ENCODE peak calls at places on chromosomes 13 and 19, in nine cellular contexts. J, U, E, I, K, T, G, V and Y are unnamed samples.

GRCh38 chr13:100158569-100158968 is 69.7 kb downstream of the PCCA start:
- DNase-seq in E (no peak), K (no peak), T (no peak), I (no peak), U (no peak), V (no peak), G (no peak), J (no peak), Y (no peak)

GRCh38 chr13:37791699-37792098 is 77.9 kb downstream of the TRPC4 start:
- DNase-seq in E (peak), J (no peak), I (no peak), U (peak), K (no peak), T (no peak), G (no peak), V (no peak), Y (no peak)

GRCh38 chr13:20993211-20993610 is 68.2 kb downstream of the LATS2 start:
- DNase-seq in I (no peak), J (no peak), G (no peak), E (no peak), U (no peak), K (no peak), T (no peak), V (no peak), Y (no peak)

GRCh38 chr19:55684946-55685681 is 10.1 kb downstream of the EPN1 start:
- DNase-seq in V (peak), G (no peak), K (no peak), U (no peak), E (no peak), T (peak), J (no peak), I (no peak), Y (no peak)

GRCh38 chr19:8050274-8051096 is 2.1 kb upstream of the CCL25 start:
- DNase-seq in K (peak), V (peak), I (peak), J (peak), G (peak), T (peak), U (peak), E (peak), Y (peak)

GRCh38 chr19:49579947-49580263 is 451 bp downstream of the NOSIP start:
- DNase-seq in J (no peak), K (no peak), G (no peak), I (no peak), E (no peak), U (no peak), T (no peak), V (no peak), Y (no peak)

GRCh38 chr19:29685326-29685725 is 20.1 kb downstream of the PLEKHF1 start:
- DNase-seq in T (no peak), V (no peak), I (no peak), K (no peak), J (no peak), U (peak), E (peak), G (no peak), Y (no peak)

GRCh38 chr13:108919036-108919907 is 289.9 kb downstream of the MYO16 start:
- DNase-seq in J (no peak), E (peak), K (no peak), V (no peak), G (no peak), U (peak), T (no peak), I (no peak), Y (no peak)

GRCh38 chr19:2150794-2151338 is 500 bp downstream of the AP3D1 start:
- DNase-seq in U (no peak), K (peak), I (no peak), G (no peak), V (peak), E (no peak), J (peak), T (no peak), Y (no peak)

GRCh38 chr19:34145741-34146202 is 26.5 kb upstream of the LSM14A start:
- DNase-seq in U (peak), K (peak), V (no peak), E (peak), I (no peak), T (no peak), G (peak), J (peak), Y (peak)

GRCh38 chr13:26440111-26440510 is 117.4 kb upstream of the WASF3 start:
- DNase-seq in J (no peak), I (no peak), U (peak), E (peak), V (no peak), T (no peak), K (no peak), G (no peak), Y (no peak)

GRCh38 chr19:16541526-16542044 is 652 bp downstream of the CHERP start:
- DNase-seq in T (no peak), E (no peak), I (no peak), V (no peak), G (no peak), U (no peak), J (peak), K (no peak), Y (no peak)

GRCh38 chr19:40321076-40321475 is 27.1 kb downstream of the C19orf47 start:
- DNase-seq in J (no peak), E (no peak), K (no peak), I (no peak), V (no peak), T (no peak), U (no peak), G (no peak), Y (no peak)

GRCh38 chr13:52845334-52845761 is 3.1 kb downstream of the PCDH8 start:
- DNase-seq in J (peak), E (no peak), K (no peak), I (no peak), U (no peak), G (no peak), T (no peak), V (no peak), Y (no peak)

GRCh38 chr19:48569814-48570213 is 17.8 kb downstream of the SULT2B1 start:
- DNase-seq in E (peak), K (no peak), U (peak), G (no peak), V (no peak), T (no peak), I (no peak), J (peak), Y (no peak)

GRCh38 chr19:18340990-18341868 is 831 bp downstream of the PGPEP1 start:
- DNase-seq in K (peak), J (peak), G (peak), V (peak), I (no peak), U (peak), E (peak), T (peak), Y (no peak)

GRCh38 chr19:38319421-38320258 is at the start of gene KCNK6:
- DNase-seq in J (peak), G (no peak), T (peak), U (peak), I (peak), V (peak), K (peak), E (peak), Y (no peak)

GRCh38 chr19:13850910-13851753 is 25.8 kb upstream of the NANOS3 start:
- DNase-seq in J (no peak), U (peak), E (peak), I (no peak), V (peak), G (peak), K (peak), T (peak), Y (peak)

GRCh38 chr19:38451629-38452028 is 18.1 kb downstream of the RYR1 start:
- DNase-seq in E (no peak), I (no peak), U (no peak), G (no peak), J (no peak), K (no peak), V (no peak), T (no peak), Y (no peak)

GRCh38 chr19:23118400-23118799 is 1.6 kb downstream of the ZNF730 start:
- DNase-seq in V (no peak), J (peak), I (no peak), U (no peak), G (no peak), K (no peak), T (no peak), E (no peak), Y (no peak)
- H3K4me3 ChIP-seq in V (no peak), J (peak), I (no peak), U (no peak), G (no peak), K (no peak), T (no peak), E (no peak), Y (no peak)

GRCh38 chr13:40688781-40689180 is 22.3 kb upstream of the FOXO1 start:
- DNase-seq in V (no peak), G (no peak), J (no peak), I (no peak), U (no peak), K (no peak), E (no peak), T (no peak), Y (no peak)
- TF ChIP-seq CTCF in V (no peak), G (no peak), J (no peak), I (no peak), U (no peak), K (no peak), E (no peak), T (no peak), Y (no peak)

GRCh38 chr19:289651-290538 is 1.3 kb downstream of the PLPP2 start:
- DNase-seq in K (peak), U (peak), T (no peak), I (no peak), E (peak), G (peak), V (peak), J (no peak), Y (peak)
- H3K4me3 ChIP-seq in K (no peak), U (no peak), T (no peak), I (no peak), E (peak), G (peak), V (peak), J (peak), Y (no peak)

GRCh38 chr13:44403720-44404063 is 30.1 kb downstream of the SERP2 start:
- DNase-seq in K (no peak), G (no peak), V (no peak), E (no peak), I (no peak), J (no peak), U (no peak), T (no peak), Y (no peak)

GRCh38 chr13:44407379-44407778 is 33.8 kb downstream of the SERP2 start:
- DNase-seq in E (no peak), T (no peak), V (no peak), U (no peak), I (no peak), G (no peak), J (no peak), K (no peak), Y (no peak)

GRCh38 chr13:44406617-44407016 is 33.0 kb downstream of the SERP2 start:
- DNase-seq in I (no peak), E (no peak), J (no peak), K (no peak), G (no peak), V (no peak), U (no peak), T (no peak), Y (no peak)

GRCh38 chr13:44402902-44403719 is 29.5 kb downstream of the SERP2 start:
- DNase-seq in I (no peak), U (no peak), T (no peak), E (no peak), V (no peak), G (no peak), K (no peak), J (no peak), Y (no peak)

DNA sequence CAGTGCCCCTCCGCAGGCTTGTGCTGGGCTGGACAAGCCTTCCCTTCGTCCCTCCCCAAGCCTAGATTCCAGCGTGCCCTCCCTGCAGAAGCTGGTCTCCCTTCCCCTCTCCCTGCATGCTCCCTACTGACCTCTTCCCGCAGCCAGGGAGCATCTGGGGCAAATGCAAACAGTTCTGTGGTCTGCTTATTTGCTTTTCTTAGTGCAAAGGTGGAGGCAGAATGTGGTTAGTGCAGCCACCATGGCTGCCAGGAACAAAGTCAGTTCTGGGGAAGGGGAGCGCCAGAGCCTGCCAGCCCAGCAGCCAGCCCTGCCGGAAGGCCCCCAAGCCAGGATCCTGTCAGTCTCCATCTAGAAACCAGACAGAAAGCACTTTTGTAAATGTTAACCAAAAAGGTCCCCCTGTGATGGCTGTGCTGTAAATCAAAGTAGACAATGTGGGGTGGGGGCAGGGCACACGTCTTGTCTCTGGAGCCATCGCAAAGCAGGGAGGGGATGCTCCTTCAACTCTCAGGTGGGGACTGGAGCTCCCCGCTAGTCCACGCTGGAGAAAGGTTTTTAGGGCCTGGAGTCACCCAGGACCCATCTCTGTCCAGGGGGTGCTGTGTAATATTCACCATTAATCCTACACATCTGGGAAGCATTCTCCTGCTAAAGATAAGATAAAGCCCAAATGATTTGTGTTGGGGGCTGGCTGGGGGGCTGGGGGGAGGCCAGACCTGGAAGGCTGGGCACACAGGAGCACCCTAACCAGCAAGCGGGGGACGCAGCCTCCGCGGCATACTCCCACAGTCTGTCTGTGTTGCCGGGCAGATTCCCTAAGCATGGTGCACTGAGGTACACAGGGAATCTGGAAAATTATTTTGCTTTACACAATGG is 30.9 kb downstream of the SERP2 start:
- DNase-seq in K (no peak), J (peak), T (no peak), V (no peak), E (no peak), I (no peak), G (no peak), U (no peak), Y (no peak)
- TF ChIP-seq CTCF in K (no peak), J (no peak), T (no peak), V (no peak), E (no peak), I (no peak), G (no peak), U (no peak), Y (no peak)

GRCh38 chr13:49219647-49220034 is 497 bp upstream of the MLNR start:
- DNase-seq in T (no peak), G (no peak), I (no peak), K (no peak), J (no peak), E (no peak), V (no peak), U (no peak), Y (no peak)
- H3K4me3 ChIP-seq in T (peak), G (peak), I (no peak), K (peak), J (peak), E (peak), V (peak), U (peak), Y (no peak)

DNA sequence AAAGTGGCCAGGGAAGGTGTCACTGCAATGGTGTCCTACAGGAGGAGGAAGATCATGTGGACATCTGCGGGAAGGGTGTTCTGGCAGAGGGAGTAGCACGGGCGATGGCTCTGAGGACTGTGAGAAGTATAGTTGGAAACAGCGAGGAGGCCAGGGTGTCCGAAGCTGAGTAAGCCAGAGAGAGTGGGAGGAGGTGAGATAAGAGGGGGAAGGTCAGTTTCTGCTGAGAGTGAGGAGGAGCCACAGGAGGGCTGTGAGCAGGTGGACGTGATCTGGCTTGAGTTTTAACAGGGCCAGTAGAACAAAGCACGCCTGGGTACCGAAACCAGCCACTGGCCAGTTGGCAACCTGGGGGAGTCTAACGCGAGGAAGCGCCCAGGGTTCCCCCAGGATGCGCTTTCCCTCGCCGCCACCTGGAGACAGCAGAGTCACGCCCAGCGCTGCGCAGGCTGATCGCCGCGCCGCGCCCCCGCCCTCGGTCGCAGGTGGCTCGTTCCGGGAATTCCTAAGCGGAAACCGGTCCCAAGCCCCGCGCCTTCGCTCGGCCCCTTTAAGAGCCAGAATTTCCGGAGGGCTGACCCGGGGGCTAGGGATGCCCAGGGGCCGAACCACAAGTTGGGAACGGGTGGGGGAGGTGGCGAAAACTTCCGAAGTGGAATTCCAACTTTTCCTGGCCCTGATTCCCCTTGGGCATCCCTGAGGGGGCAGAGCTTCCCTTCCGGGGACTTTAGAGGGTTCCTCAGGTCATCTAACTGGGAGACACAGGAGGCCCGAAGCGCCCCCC is 1.1 kb upstream of the LSR start:
- DNase-seq in G (no peak), U (no peak), V (peak), T (peak), J (peak), K (peak), E (no peak), I (no peak), Y (no peak)
- TF ChIP-seq CTCF in G (no peak), U (no peak), V (peak), T (peak), J (peak), K (peak), E (no peak), I (no peak), Y (peak)

GRCh38 chr19:15178629-15179308 is 22.0 kb downstream of the NOTCH3 start:
- DNase-seq in U (no peak), T (no peak), I (no peak), K (no peak), V (no peak), E (no peak), G (no peak), J (no peak), Y (no peak)

GRCh38 chr19:15180451-15181390 is 20.1 kb downstream of the NOTCH3 start:
- DNase-seq in G (no peak), J (peak), T (no peak), I (no peak), V (peak), K (no peak), E (no peak), U (no peak), Y (no peak)

GRCh38 chr19:15184776-15185175 is 16.0 kb downstream of the NOTCH3 start:
- DNase-seq in G (no peak), T (no peak), V (no peak), U (no peak), J (no peak), E (no peak), I (no peak), K (no peak), Y (no peak)

GRCh38 chr19:15185188-15185587 is 15.6 kb downstream of the NOTCH3 start:
- DNase-seq in E (no peak), K (no peak), U (no peak), T (no peak), G (no peak), V (no peak), I (no peak), J (no peak), Y (no peak)

DNA sequence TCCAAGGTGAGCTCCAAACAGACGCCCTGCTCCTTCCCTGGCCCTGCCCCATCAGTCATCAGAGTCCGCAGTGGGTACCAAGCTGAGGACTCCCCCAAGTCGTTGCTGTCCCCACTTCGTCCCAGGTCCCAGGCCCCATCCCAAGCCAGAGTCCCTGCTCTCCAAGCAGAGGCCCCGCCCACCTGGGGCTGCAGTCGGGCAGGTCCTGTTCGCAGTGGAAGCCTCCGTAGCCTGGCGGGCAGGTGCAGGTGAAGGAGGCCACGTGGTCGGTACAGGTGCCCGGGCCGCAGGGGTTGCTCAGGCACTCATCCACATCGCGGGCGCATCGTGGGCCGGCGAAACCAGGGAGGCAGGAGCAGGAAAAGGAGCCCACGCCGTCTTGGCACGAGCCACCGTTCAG is 19.4 kb downstream of the NOTCH3 start:
- DNase-seq in E (no peak), U (no peak), V (no peak), K (no peak), T (no peak), J (no peak), I (no peak), G (no peak), Y (no peak)
- H3K4me3 ChIP-seq in E (no peak), U (no peak), V (peak), K (no peak), T (no peak), J (no peak), I (no peak), G (no peak), Y (no peak)

GRCh38 chr13:110925023-110925608 is 10.2 kb upstream of the ANKRD10 start:
- DNase-seq in V (no peak), I (no peak), U (no peak), K (peak), T (no peak), G (no peak), J (peak), E (no peak), Y (no peak)
- TF ChIP-seq CTCF in V (no peak), I (no peak), U (no peak), K (no peak), T (peak), G (no peak), J (peak), E (peak), Y (peak)

DNA sequence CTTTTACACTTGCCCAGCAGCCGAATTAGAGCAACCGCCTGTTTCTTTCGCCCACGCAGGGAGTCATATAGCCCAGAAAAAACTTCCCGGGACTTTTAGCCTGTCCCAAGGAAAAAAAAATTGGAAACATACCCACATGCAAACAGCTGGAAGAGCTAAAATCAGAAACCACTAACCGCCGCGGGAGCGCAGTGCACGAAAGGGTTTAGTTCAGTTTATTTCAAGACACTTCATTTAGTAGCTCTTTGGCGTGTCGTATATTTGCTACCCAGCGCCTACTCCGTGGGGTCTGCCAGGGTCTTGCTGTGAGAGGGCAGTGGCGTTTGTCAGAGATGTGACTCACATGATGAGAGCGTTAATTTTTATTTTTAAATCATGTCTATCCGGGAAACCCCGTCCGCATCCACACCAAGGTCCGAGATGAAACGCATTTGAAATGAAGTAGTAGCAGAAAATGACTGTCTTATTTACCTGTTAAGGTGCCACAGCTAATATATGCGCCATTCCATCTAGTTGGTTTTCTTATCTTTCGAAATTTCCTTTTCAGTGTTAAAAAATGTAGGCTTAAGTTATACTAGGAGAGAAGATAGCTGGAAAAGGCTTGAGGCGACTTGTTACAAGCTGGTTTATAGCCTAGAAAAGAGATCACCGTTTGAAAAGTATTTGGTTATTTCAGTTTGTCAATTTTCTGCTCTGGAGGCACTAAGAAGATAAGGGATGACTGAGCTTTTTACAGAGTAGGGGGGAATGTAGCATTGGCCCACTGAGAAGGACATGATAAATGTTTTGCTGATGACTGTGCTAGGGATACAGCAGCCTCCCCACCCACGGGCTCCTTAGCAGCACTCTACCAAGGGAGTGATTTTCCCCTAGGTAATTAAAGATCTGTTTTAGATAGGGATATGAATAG is 1.7 kb downstream of the KLF5 start:
- DNase-seq in I (no peak), G (peak), K (no peak), T (peak), U (peak), J (peak), E (peak), V (no peak), Y (peak)
- H3K4me3 ChIP-seq in I (peak), G (peak), K (peak), T (peak), U (peak), J (peak), E (peak), V (peak), Y (peak)

GRCh38 chr13:73998631-73999030 is 135.6 kb downstream of the KLF12 start:
- DNase-seq in T (no peak), E (no peak), V (no peak), K (no peak), J (no peak), U (no peak), G (no peak), I (no peak), Y (no peak)
- TF ChIP-seq CTCF in T (no peak), E (no peak), V (no peak), K (no peak), J (no peak), U (no peak), G (no peak), I (no peak), Y (no peak)